ENCODE peak calls at places on chromosomes 3 and 15, in six cellular contexts. Y is sigmoid colon, R is upper lobe of left lung, B is H1, W is suprapubic skin, U is K562. K is an unnamed sample.

GRCh38 chr3:113211370-113212154 is at the start of gene BOC:
- DNase-seq in U (no peak), W (no peak), Y (peak), R (peak), B (no peak), K (no peak)

GRCh38 chr3:72102057-72102711 is 317.2 kb upstream of the PROK2 start:
- DNase-seq in W (no peak), R (no peak), B (no peak), U (no peak), Y (peak), K (no peak)

GRCh38 chr3:57386307-57386706 is 93.8 kb upstream of the ASB14 start:
- DNase-seq in R (no peak), W (no peak), B (no peak), U (no peak), Y (no peak), K (no peak)

GRCh38 chr15:60917469-60918130 is 311.5 kb downstream of the RORA start:
- DNase-seq in W (no peak), R (no peak), B (no peak), Y (peak), U (no peak), K (peak)

GRCh38 chr3:122957707-122958210 is 69.8 kb downstream of the SEMA5B start:
- DNase-seq in U (no peak), W (no peak), B (no peak), R (no peak), Y (no peak), K (no peak)

GRCh38 chr15:33067456-33067855 is 127.1 kb downstream of the FMN1 start:
- DNase-seq in B (no peak), W (no peak), R (no peak), U (no peak), Y (no peak), K (no peak)

GRCh38 chr3:133856316-133856715 is 39.4 kb downstream of the RAB6B start:
- DNase-seq in R (no peak), Y (no peak), U (no peak), B (no peak), W (no peak), K (no peak)

GRCh38 chr15:87287156-87287555 is 969.4 kb downstream of the NTRK3 start:
- DNase-seq in U (no peak), R (no peak), W (no peak), Y (no peak), B (no peak), K (no peak)

DNA sequence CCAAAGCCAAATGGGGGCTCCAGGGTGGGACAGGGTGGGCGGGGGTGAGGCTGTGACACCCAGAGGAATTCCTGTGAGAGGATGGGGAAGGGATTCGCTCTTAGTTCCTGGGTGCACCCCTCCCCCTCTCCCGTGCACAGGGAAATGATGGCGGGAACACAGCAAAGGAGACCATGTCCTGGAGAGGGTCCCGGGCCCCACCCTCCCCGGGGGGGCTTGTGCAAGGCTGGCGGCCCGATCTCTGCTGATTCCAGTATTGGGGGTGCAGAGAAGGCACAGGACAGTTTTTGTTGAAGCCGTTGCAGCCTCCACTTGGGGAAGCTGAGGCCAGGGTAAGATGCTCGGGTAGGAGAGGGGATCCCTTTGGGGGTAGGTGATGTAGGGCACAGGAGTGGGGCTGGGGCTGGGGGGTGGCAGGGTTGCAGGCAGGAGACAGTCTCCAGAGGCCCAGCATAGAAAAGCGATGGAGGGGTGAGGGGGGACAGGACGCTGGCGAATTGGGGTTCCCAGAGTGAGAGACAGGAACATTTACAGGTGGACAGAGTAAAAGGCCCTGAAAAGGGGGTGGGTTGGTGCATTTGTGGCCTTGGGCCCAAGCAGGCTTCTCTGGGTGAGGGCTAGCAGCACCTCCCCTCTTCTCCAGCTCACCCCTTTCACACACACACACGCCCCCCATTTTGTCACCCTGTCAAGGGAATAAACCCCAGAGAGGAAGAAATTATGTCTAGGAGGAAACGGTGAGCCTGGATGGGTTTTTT is 38.5 kb downstream of the HMCES start:
- DNase-seq in Y (no peak), B (no peak), R (no peak), W (no peak), U (no peak), K (no peak)
- TF ChIP-seq EP300 in Y (no peak), B (no peak), R (no peak), W (no peak), U (no peak), K (no peak)

GRCh38 chr15:35669021-35669420 is 123.1 kb upstream of the DPH6 start:
- DNase-seq in W (no peak), Y (no peak), B (no peak), U (no peak), R (no peak), K (no peak)

GRCh38 chr15:35671981-35672380 is 126.0 kb upstream of the DPH6 start:
- DNase-seq in R (no peak), Y (no peak), W (no peak), U (no peak), B (no peak), K (no peak)

GRCh38 chr15:35673093-35673573 is 127.2 kb upstream of the DPH6 start:
- DNase-seq in Y (no peak), U (peak), B (no peak), W (no peak), R (no peak), K (peak)

GRCh38 chr15:35669457-35670045 is 123.6 kb upstream of the DPH6 start:
- DNase-seq in W (no peak), U (no peak), Y (no peak), R (no peak), B (no peak), K (no peak)

DNA sequence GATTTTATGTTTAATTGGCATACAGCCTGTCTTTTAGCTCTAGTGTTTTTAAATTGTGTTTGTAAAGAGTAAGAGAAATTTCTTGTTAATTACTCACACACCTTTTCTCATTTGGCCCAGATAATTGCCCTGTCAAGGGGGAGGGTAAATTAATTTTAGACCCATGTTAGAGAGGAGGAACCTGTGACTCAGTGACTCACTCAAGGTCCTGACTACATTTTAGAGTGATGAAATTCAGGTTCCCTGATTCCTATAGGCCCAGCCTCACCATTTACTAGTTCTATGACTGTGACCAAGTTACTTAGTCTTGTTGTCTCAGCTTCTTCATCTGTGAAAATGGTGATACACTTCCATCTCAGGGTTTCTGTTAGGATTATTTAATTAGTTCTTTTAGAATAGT is 125.2 kb upstream of the DPH6 start:
- DNase-seq in B (no peak), R (no peak), Y (no peak), W (no peak), U (no peak), K (no peak)
- TF ChIP-seq POLR2AphosphoS5 in B (no peak), R (no peak), Y (no peak), W (no peak), U (no peak), K (no peak)

DNA sequence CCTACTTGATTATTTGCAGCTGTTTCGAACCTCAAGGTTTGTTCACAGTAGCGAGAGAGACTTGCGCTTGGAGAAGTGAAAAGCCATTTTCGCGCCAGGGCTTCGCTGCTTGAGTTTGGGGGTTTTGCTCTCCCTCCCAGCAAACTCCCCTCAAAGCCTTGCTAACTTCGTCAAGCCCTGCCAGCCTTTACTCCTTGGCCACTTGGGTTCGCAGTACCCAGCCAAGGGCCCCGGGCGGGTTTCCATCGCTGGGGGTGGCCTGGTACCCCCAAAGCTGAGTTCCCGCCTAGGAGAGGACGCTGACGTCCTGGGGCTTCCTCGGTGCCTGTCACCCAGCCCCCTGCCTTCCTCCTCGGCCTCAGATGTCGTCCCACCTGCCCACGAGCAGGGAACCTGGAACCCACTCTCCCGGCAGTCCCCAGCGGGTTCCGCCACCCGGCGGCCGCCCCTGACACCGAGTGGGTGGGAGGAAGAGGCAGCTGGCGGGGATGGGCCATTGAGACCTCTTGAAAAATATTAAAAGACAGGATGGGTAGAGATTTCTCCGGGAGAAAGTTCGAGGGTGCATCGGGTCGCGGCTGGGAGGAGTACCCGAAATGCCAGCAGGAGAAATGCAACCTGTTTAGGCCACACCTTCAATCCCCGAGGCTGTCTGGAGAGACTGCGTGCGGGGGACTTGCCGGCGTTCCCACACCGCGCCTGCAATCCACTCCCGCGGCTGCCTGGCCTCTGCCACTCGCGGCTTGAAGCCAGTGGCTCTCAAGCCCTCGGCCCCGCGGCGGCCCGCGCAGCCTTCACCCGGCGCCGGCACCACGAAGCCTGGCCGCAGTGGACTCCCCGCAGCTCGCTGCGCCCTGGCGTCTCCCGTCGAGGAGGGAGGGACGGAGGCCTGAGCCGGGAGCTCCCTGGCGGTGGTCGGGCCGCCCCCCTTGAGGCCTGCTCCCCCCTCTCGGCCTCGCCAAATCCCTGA is 8.8 kb upstream of the NR2F2 start:
- DNase-seq in B (no peak), R (peak), Y (peak), W (no peak), U (no peak), K (peak)
- TF ChIP-seq CTCF in B (no peak), R (no peak), Y (no peak), W (no peak), U (no peak), K (no peak)

DNA sequence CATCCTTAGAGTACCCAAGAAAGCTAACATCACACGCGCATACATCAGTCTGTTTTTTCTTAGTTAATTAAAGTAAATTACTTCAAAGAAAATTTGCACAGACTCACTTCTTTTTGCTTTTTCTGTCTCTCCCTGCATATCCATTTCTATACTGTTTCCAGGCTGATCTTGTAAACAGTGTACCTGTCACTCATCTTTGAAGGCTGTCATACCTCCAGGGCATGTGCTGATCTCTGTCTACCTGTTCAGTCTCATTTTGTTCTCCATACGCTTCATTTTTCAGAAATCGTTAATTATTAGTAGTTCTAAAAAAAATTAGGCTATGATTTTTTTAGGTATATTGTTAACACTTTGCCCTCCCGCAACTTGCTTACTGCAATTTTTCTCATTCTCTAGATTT is 313.9 kb upstream of the ROBO2 start:
- DNase-seq in U (no peak), W (no peak), B (no peak), Y (no peak), R (no peak), K (no peak)
- TF ChIP-seq EP300 in U (no peak), W (no peak), B (no peak), Y (no peak), R (no peak), K (no peak)

DNA sequence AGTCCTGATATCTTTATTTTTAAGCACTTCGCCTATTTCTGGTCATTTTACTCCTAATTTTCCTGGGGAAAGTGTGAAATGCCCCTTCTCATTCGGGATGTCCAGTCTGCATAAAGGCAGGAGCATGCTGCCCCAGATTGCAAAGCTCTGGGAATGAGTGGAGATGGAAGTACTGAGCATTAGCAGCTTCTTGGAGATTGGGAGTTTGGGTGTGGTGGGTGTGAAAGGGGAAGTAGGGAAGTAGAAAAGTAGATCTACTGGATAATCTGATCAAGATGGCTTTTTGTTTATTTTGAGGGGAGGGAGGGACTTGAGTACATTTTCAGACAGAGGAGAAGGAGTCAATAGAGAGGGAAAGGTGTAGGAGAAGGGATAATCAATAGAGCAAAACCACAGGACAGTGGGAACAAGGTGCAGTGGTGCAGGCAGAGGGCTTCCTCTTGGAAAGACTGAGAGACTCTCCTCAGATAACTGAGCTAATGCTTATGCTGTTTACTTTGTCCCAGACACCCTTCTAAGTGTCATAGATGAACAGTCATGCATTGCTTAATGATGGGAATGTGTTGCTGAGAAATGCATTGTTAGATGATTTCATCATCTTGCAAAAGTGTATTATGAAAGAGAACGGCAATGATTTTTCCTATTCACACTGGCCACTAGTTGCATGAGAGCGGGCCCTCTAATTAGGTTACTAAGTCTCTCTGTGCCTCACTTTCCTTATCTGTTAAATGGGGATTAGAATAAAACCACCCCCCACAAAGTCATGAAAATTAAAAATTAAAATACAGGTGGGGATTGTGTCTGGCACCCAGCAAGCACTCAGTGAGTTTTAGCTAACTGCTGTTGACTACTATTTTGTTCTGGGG is 45.5 kb downstream of the PHLDB2 start:
- DNase-seq in Y (no peak), W (no peak), R (no peak), B (no peak), U (no peak), K (no peak)
- TF ChIP-seq POLR2AphosphoS5 in Y (peak), W (peak), R (no peak), B (no peak), U (no peak), K (peak)

GRCh38 chr3:195850857-195851531 is 39.3 kb upstream of the MUC4 start:
- DNase-seq in W (peak), R (peak), U (peak), Y (peak), B (peak), K (peak)

GRCh38 chr3:195845483-195845882 is 33.8 kb upstream of the MUC4 start:
- DNase-seq in R (no peak), W (no peak), B (no peak), Y (no peak), U (no peak), K (no peak)

GRCh38 chr3:195847061-195847950 is 35.6 kb upstream of the MUC4 start:
- DNase-seq in R (peak), U (no peak), W (no peak), Y (no peak), B (no peak), K (peak)

GRCh38 chr3:195853036-195853435 is 41.3 kb upstream of the MUC4 start:
- DNase-seq in Y (no peak), R (peak), B (no peak), U (no peak), W (no peak), K (no peak)

GRCh38 chr3:195849322-195850074 is 37.8 kb upstream of the MUC4 start:
- DNase-seq in U (no peak), R (peak), B (no peak), Y (no peak), W (no peak), K (no peak)
- TF ChIP-seq CTCF in U (no peak), R (no peak), B (no peak), Y (no peak), W (peak), K (no peak)

DNA sequence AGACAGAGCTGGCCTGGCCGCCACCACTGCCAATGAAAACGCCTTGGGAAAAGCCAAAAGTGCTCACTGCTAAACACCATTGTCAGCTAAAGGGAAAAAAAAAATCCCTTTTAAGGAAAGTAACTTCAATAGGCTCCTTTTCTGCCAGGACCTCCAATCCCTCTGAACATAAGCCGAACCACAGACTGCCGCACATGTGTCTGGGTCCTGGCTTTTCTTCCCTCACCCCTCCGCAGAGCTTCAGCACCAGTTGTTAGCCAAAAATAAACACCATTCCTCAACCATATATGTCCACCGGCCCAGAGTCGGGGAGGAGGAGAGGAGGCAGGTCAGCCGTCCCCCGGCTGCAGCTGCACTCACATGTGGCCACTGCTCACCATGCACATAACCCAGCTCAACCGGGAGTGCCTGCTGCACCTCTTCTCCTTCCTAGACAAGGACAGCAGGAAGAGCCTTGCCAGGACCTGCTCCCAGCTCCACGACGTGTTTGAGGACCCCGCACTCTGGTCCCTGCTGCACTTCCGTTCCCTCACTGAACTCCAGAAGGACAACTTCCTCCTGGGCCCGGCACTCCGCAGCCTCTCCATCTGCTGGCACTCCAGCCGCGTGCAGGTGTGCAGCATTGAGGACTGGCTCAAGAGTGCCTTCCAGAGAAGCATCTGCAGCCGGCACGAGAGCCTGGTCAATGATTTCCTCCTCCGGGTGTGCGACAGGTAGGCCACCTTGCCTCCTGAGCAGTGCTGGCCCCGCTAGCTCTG is at the start of gene FBXL22:
- DNase-seq in Y (peak), U (no peak), W (no peak), B (no peak), R (peak), K (no peak)
- TF ChIP-seq EP300 in Y (peak), U (no peak), W (no peak), B (no peak), R (no peak), K (no peak)